ENCODE peak calls at places on chromosome 21, in five cellular contexts. Q is K562, N is IMR-90, M is prostate gland, O is heart left ventricle. P is an unnamed sample.

GRCh38 chr21:36052860-36053766 is 7.2 kb downstream of the SETD4 start:
- DNase-seq in Q (no peak), N (no peak), M (peak; percentile 69), O (no peak), P (no peak)

GRCh38 chr21:28633803-28634572 is 358.7 kb downstream of the LTN1 start:
- DNase-seq in M (no peak), O (peak; percentile 82), N (peak; percentile 95), Q (no peak), P (no peak)

GRCh38 chr21:29299906-29300546 is 1.3 kb downstream of the BACH1 start:
- DNase-seq in Q (peak; percentile 93), M (peak; percentile 29), O (peak; percentile 55), N (peak; percentile 97), P (peak; percentile 64)

GRCh38 chr21:28913071-28913470 is 79.6 kb downstream of the LTN1 start:
- DNase-seq in N (no peak), M (no peak), Q (no peak), O (no peak), P (no peak)

GRCh38 chr21:15468368-15468767 is 261.4 kb upstream of the USP25 start:
- DNase-seq in Q (no peak), M (no peak), N (no peak), O (no peak), P (no peak)

GRCh38 chr21:43737158-43737950 is 18.4 kb downstream of the PDXK start:
- DNase-seq in O (no peak), M (no peak), Q (no peak), N (no peak), P (no peak)

GRCh38 chr21:43297411-43297981 is 128.7 kb downstream of the CRYAA start:
- DNase-seq in N (no peak), M (no peak), O (peak; percentile 22), Q (no peak), P (no peak)

GRCh38 chr21:32886339-32886738 is 114.8 kb upstream of the PAXBP1 start:
- DNase-seq in N (no peak), M (no peak), O (no peak), Q (no peak), P (no peak)

GRCh38 chr21:32946654-32947053 is 79.1 kb upstream of the OLIG2 start:
- DNase-seq in O (no peak), M (no peak), N (peak; percentile 1), Q (no peak), P (no peak)

GRCh38 chr21:35614412-35614901 is 445.9 kb downstream of the SETD4 start:
- DNase-seq in O (no peak), M (no peak), Q (peak; percentile 61), N (peak; percentile 39), P (no peak)

GRCh38 chr21:41954654-41955499 is 1.1 kb upstream of the C2CD2 start:
- DNase-seq in Q (no peak), N (no peak), O (no peak), M (no peak), P (no peak)

GRCh38 chr21:41955516-41955915 is 1.7 kb upstream of the C2CD2 start:
- DNase-seq in Q (no peak), M (no peak), O (no peak), N (no peak), P (no peak)

GRCh38 chr21:41952568-41953248 is 1.1 kb downstream of the C2CD2 start:
- DNase-seq in M (no peak), Q (no peak), N (peak; percentile 16), O (no peak), P (no peak)

GRCh38 chr21:41953249-41953830 is 478 bp downstream of the C2CD2 start:
- DNase-seq in N (no peak), O (peak; percentile 37), Q (peak; percentile 47), M (no peak), P (no peak)

GRCh38 chr21:41953831-41954653 is at the start of gene C2CD2:
- DNase-seq in O (peak; percentile 69), Q (peak; percentile 89), N (peak; percentile 73), M (no peak), P (no peak)
- TF ChIP-seq POLR2A in O (peak; percentile 26), Q (no peak), N (peak; percentile 83), M (no peak), P (no peak)

GRCh38 chr21:34358866-34359265 is 4.9 kb upstream of the KCNE2 start:
- DNase-seq in M (no peak), N (no peak), O (no peak), Q (no peak), P (no peak)

GRCh38 chr21:34360488-34361241 is 3.1 kb upstream of the KCNE2 start:
- DNase-seq in O (no peak), N (no peak), Q (peak; percentile 24), M (no peak), P (no peak)

GRCh38 chr21:34355570-34355969 is 8.2 kb upstream of the KCNE2 start:
- DNase-seq in O (no peak), Q (no peak), N (no peak), M (no peak), P (no peak)

GRCh38 chr21:34354836-34355235 is 9.0 kb upstream of the KCNE2 start:
- DNase-seq in Q (no peak), O (no peak), M (no peak), N (no peak), P (no peak)

DNA sequence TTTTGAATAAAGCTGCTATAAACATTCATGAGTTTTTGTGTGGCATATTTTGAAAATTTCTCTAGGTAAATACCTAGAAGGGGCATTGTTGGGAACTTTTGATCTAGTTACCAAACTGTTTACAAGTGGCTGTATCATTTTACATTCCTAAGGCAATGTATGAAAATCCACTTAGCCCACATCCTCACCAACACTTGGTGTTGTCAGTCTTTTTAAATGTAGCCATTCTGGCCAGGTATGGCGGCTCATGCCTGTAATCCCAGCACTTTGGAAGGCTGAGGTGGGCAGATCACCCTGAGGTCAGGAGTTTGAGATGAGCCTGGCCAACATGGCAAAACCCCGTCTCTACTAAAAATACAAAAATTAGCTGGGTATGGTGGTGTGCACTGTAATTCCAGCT is 5.9 kb upstream of the KCNE2 start:
- DNase-seq in O (no peak), N (no peak), M (no peak), Q (no peak), P (no peak)
- H3K4me3 ChIP-seq in O (no peak overlapping the region), N (no peak overlapping the region), M (no peak overlapping the region), Q (no peak overlapping the region), P (no peak overlapping the region)

GRCh38 chr21:41069305-41069642 is 98.7 kb upstream of the BACE2 start:
- DNase-seq in N (no peak), Q (no peak), O (no peak), M (no peak), P (no peak)
- TF ChIP-seq CTCF in N (no peak), Q (no peak), O (peak; percentile 7), M (no peak), P (no peak)

GRCh38 chr21:42012763-42013329 is 2.7 kb upstream of the ZBTB21 start:
- DNase-seq in N (no peak), O (no peak), Q (no peak), M (no peak), P (no peak)

GRCh38 chr21:42009831-42010506 is at the start of gene ZBTB21:
- DNase-seq in M (peak; percentile 98), N (peak; percentile 97), Q (peak; percentile 100), O (peak; percentile 99), P (peak; percentile 100)

GRCh38 chr21:42009018-42009830 is 936 bp downstream of the ZBTB21 start:
- DNase-seq in Q (peak; percentile 67), N (peak; percentile 81), O (peak; percentile 56), M (peak; percentile 27), P (peak; percentile 50)

GRCh38 chr21:42012344-42012743 is 2.2 kb upstream of the ZBTB21 start:
- DNase-seq in M (no peak), Q (no peak), N (no peak), O (no peak), P (no peak)

DNA sequence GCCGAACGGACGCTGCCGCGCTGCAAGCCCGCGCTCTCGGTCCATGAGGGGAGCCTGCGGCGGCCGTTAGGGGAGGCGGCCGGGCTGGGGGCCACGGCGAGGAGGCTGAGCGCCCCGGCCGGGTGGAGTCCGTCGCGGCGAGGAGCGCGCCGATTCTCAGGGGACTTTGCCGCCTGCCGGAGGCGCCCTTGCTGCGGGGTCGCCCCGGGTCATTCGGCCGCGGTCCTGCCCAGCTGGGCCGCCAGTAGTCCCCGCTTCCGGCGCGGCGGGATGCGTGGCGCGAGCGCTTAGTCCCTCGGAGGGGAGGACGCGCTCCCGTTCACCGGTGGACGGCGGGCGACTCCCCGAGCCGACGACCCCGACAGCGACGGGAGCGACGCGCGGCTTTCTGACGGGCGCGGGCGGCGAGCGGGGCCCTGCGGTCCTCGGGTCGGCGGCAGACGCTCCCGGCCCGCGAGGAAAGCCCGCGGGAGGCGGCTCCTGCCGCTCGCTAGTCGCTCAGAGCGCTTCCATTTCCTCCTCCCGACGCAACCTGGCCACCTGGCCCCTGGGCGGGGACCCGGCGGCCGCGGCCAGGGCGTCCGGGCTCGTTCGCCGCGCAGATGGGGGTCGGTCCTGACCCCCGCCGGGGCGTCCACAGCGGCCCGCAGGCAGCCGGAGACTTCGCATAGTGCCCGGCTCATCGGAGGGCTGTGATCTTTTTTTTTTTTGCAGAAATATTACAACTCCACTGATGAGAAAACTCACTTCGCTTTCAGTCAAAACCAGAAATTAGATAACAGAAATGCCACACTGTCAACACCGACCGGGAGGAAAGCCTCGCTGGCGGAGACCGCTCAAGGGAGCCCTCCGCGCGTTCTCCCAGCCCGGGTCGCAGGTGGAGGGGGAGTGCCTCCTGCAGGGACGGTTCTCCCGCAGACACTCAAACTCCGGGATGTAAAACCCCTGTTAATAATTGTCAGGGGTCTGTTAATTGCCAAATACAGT is 640 bp upstream of the ZBTB21 start:
- DNase-seq in M (peak; percentile 43), O (no peak), Q (peak; percentile 57), N (no peak), P (no peak)
- TF ChIP-seq POLR2A in M (peak; percentile 31), O (no peak), Q (peak; percentile 19), N (peak; percentile 48), P (no peak)

GRCh38 chr21:46569071-46569470 is 35.8 kb downstream of the S100B start:
- DNase-seq in N (peak; percentile 1), Q (no peak), M (no peak), O (no peak), P (no peak)
- H3K4me3 ChIP-seq in N (no peak overlapping the region), Q (no peak overlapping the region), M (no peak overlapping the region), O (no peak overlapping the region), P (no peak overlapping the region)

GRCh38 chr21:44844256-44844655 is 26.4 kb upstream of the SUMO3 start:
- DNase-seq in Q (no peak), M (no peak), O (no peak), N (no peak), P (no peak)

GRCh38 chr21:44845418-44846200 is 27.7 kb upstream of the SUMO3 start:
- DNase-seq in Q (peak; percentile 88), M (no peak), O (peak; percentile 81), N (peak; percentile 24), P (no peak)

GRCh38 chr21:44847261-44848056 is 26.0 kb downstream of the PTTG1IP start:
- DNase-seq in O (no peak), M (no peak), N (no peak), Q (no peak), P (no peak)

GRCh38 chr21:44846485-44847260 is 26.8 kb downstream of the PTTG1IP start:
- DNase-seq in M (peak; percentile 74), N (peak; percentile 35), Q (peak; percentile 65), O (peak; percentile 65), P (peak; percentile 94)

GRCh38 chr21:44846201-44846484 is 27.3 kb downstream of the PTTG1IP start:
- DNase-seq in N (no peak), Q (no peak), M (no peak), O (no peak), P (no peak)
- TF ChIP-seq CTCF in N (no peak), Q (no peak), M (no peak), O (no peak), P (no peak)